ENCODE peak calls at places on chromosomes 2 and 18, in ten cellular contexts. D is uterus, M is PC-3, G is fibroblast of lung, X is transverse colon, S is upper lobe of left lung, L is epithelial cell of esophagus, H is stomach, C is cardiac fibroblast, E is heart right ventricle. Q is an unnamed sample.

GRCh38 chr2:115505331-115505730 is 1062.9 kb downstream of the DPP10 start:
- DNase-seq in D (no peak), M (no peak), G (peak), X (no peak), S (no peak), L (no peak), H (no peak), C (no peak), E (no peak), Q (no peak)

GRCh38 chr18:48848641-48849143 is 102.1 kb downstream of the SMAD7 start:
- DNase-seq in D (no peak), M (no peak), G (no peak), X (no peak), S (no peak), L (peak), H (no peak), C (peak), E (peak), Q (no peak)

GRCh38 chr18:27649621-27650020 is 464.5 kb upstream of the CHST9 start:
- DNase-seq in D (no peak), M (no peak), G (no peak), X (no peak), S (no peak), L (no peak), H (no peak), C (no peak), E (no peak), Q (no peak)

GRCh38 chr2:160387558-160388262 is 105.9 kb downstream of the RBMS1 start:
- DNase-seq in D (peak), M (peak), G (peak), X (peak), S (no peak), L (peak), H (peak), C (peak), E (peak), Q (peak)

GRCh38 chr2:192148620-192149321 is 46.0 kb downstream of the TMEFF2 start:
- DNase-seq in D (no peak), M (no peak), G (peak), X (no peak), S (no peak), L (no peak), H (no peak), C (peak), E (no peak), Q (no peak)

GRCh38 chr18:56083097-56083865 is 495.3 kb upstream of the TCF4 start:
- DNase-seq in D (peak), M (no peak), G (peak), X (no peak), S (no peak), L (peak), H (no peak), C (peak), E (peak), Q (no peak)

GRCh38 chr2:111166115-111166514 is 45.4 kb downstream of the BCL2L11 start:
- DNase-seq in D (no peak), M (no peak), G (no peak), X (no peak), S (peak), L (no peak), H (no peak), C (no peak), E (no peak), Q (no peak)

GRCh38 chr2:29309090-29310054 is 194.2 kb downstream of the CLIP4 start:
- DNase-seq in D (no peak), M (peak), G (peak), X (peak), S (no peak), L (peak), H (peak), C (peak), E (peak), Q (peak)

GRCh38 chr2:95062716-95063400 is 37.4 kb downstream of the MAL start:
- DNase-seq in D (no peak), M (peak), G (no peak), X (no peak), S (no peak), L (peak), H (no peak), C (no peak), E (no peak), Q (no peak)

GRCh38 chr2:128435576-128436497 is 117.2 kb upstream of the HS6ST1 start:
- DNase-seq in D (peak), M (no peak), G (no peak), X (no peak), S (no peak), L (no peak), H (peak), C (no peak), E (no peak), Q (no peak)

GRCh38 chr2:176283268-176283667 is 14.0 kb downstream of the MTX2 start:
- DNase-seq in D (no peak), M (no peak), G (no peak), X (no peak), S (no peak), L (peak), H (no peak), C (peak), E (no peak), Q (no peak)

GRCh38 chr2:128026422-128027277 is 1.2 kb downstream of the SAP130 start:
- DNase-seq in D (no peak), M (peak), G (peak), X (no peak), S (no peak), L (no peak), H (no peak), C (peak), E (no peak), Q (no peak)

GRCh38 chr18:6731197-6731596 is 1.7 kb downstream of the ARHGAP28 start:
- DNase-seq in D (no peak), M (peak), G (peak), X (no peak), S (no peak), L (peak), H (no peak), C (peak), E (no peak), Q (peak)

GRCh38 chr18:58805482-58806187 is 59.0 kb upstream of the ZNF532 start:
- DNase-seq in D (no peak), M (no peak), G (no peak), X (no peak), S (no peak), L (peak), H (no peak), C (no peak), E (no peak), Q (no peak)

GRCh38 chr18:26617151-26617554 is 68.8 kb upstream of the KCTD1 start:
- DNase-seq in D (no peak), M (peak), G (peak), X (no peak), S (no peak), L (peak), H (no peak), C (peak), E (no peak), Q (peak)

GRCh38 chr2:143939976-143940375 is 579.9 kb downstream of the ZEB2 start:
- DNase-seq in D (no peak), M (no peak), G (peak), X (no peak), S (no peak), L (no peak), H (no peak), C (peak), E (no peak), Q (no peak)

GRCh38 chr2:85945172-85945571 is 56.4 kb upstream of the ST3GAL5 start:
- DNase-seq in D (no peak), M (no peak), G (no peak), X (no peak), S (no peak), L (no peak), H (no peak), C (no peak), E (no peak), Q (no peak)

GRCh38 chr2:120803764-120804335 is 68.2 kb downstream of the GLI2 start:
- DNase-seq in D (no peak), M (peak), G (no peak), X (no peak), S (no peak), L (peak), H (no peak), C (peak), E (no peak), Q (no peak)

GRCh38 chr18:79599503-79599931 is 80.1 kb upstream of the CTDP1 start:
- DNase-seq in D (no peak), M (peak), G (peak), X (peak), S (peak), L (peak), H (no peak), C (peak), E (no peak), Q (no peak)

GRCh38 chr2:133389569-133389968 is 178.7 kb downstream of the NCKAP5 start:
- DNase-seq in D (no peak), M (no peak), G (no peak), X (no peak), S (no peak), L (peak), H (no peak), C (no peak), E (no peak), Q (no peak)

GRCh38 chr18:69400253-69400975 is at the start of gene DOK6:
- DNase-seq in D (peak), M (no peak), G (peak), X (no peak), S (peak), L (peak), H (no peak), C (peak), E (peak), Q (peak)

GRCh38 chr2:125330133-125330532 is 1305.0 kb downstream of the CNTNAP5 start:
- DNase-seq in D (no peak), M (no peak), G (no peak), X (no peak), S (no peak), L (no peak), H (no peak), C (no peak), E (no peak), Q (no peak)

GRCh38 chr2:239780236-239780997 is 244.7 kb downstream of the NDUFA10 start:
- DNase-seq in D (no peak), M (no peak), G (no peak), X (no peak), S (peak), L (no peak), H (no peak), C (no peak), E (no peak), Q (no peak)

GRCh38 chr2:165776013-165776412 is 18.0 kb downstream of the GALNT3 start:
- DNase-seq in D (no peak), M (peak), G (no peak), X (no peak), S (no peak), L (no peak), H (no peak), C (no peak), E (no peak), Q (no peak)

GRCh38 chr2:120912101-120912985 is 176.7 kb downstream of the GLI2 start:
- DNase-seq in D (peak), M (peak), G (peak), X (peak), S (no peak), L (no peak), H (peak), C (peak), E (peak), Q (peak)

GRCh38 chr2:11550901-11551568 is 17.2 kb downstream of the GREB1 start:
- DNase-seq in D (no peak), M (no peak), G (no peak), X (no peak), S (no peak), L (no peak), H (no peak), C (no peak), E (no peak), Q (no peak)

GRCh38 chr2:85769236-85769986 is 15.6 kb downstream of the ATOH8 start:
- DNase-seq in D (no peak), M (no peak), G (no peak), X (no peak), S (no peak), L (no peak), H (no peak), C (no peak), E (no peak), Q (no peak)

GRCh38 chr2:69693472-69694450 is 48.2 kb upstream of the ANXA4 start:
- DNase-seq in D (no peak), M (peak), G (no peak), X (peak), S (no peak), L (no peak), H (no peak), C (no peak), E (no peak), Q (no peak)

GRCh38 chr18:3498705-3499451 is 48.9 kb downstream of the TGIF1 start:
- DNase-seq in D (peak), M (no peak), G (peak), X (peak), S (peak), L (peak), H (peak), C (peak), E (no peak), Q (no peak)

GRCh38 chr18:7616661-7617060 is 49.5 kb downstream of the PTPRM start:
- DNase-seq in D (peak), M (no peak), G (no peak), X (peak), S (no peak), L (peak), H (no peak), C (no peak), E (peak), Q (no peak)

GRCh38 chr2:236718207-236718992 is 148.8 kb downstream of the ACKR3 start:
- DNase-seq in D (no peak), M (peak), G (no peak), X (no peak), S (no peak), L (peak), H (no peak), C (no peak), E (no peak), Q (no peak)

GRCh38 chr2:127093648-127094210 is 13.2 kb downstream of the BIN1 start:
- DNase-seq in D (no peak), M (no peak), G (no peak), X (no peak), S (no peak), L (no peak), H (no peak), C (no peak), E (no peak), Q (no peak)

GRCh38 chr2:171545086-171545485 is 22.8 kb downstream of the CYBRD1 start:
- DNase-seq in D (no peak), M (no peak), G (no peak), X (no peak), S (no peak), L (no peak), H (no peak), C (peak), E (no peak), Q (no peak)

GRCh38 chr2:171540437-171540836 is 18.2 kb downstream of the CYBRD1 start:
- DNase-seq in D (no peak), M (no peak), G (no peak), X (no peak), S (no peak), L (no peak), H (no peak), C (no peak), E (no peak), Q (no peak)

GRCh38 chr2:171547256-171547655 is 25.0 kb downstream of the CYBRD1 start:
- DNase-seq in D (no peak), M (no peak), G (no peak), X (no peak), S (no peak), L (no peak), H (no peak), C (no peak), E (no peak), Q (no peak)

GRCh38 chr2:171541202-171541884 is 19.1 kb downstream of the CYBRD1 start:
- DNase-seq in D (no peak), M (peak), G (no peak), X (no peak), S (no peak), L (peak), H (no peak), C (no peak), E (no peak), Q (no peak)
- TF ChIP-seq CTCF in D (peak), M (peak), G (peak), X (no peak), S (no peak), L (peak), H (no peak), C (peak), E (peak), Q (peak)

GRCh38 chr2:43138441-43138840 is 88.0 kb downstream of the ZFP36L2 start:
- DNase-seq in D (no peak), M (no peak), G (no peak), X (no peak), S (no peak), L (no peak), H (no peak), C (no peak), E (no peak), Q (no peak)

GRCh38 chr2:43135583-43135982 is 90.8 kb downstream of the ZFP36L2 start:
- DNase-seq in D (no peak), M (no peak), G (no peak), X (no peak), S (no peak), L (no peak), H (no peak), C (no peak), E (peak), Q (no peak)

GRCh38 chr2:43136862-43137261 is 89.5 kb downstream of the ZFP36L2 start:
- DNase-seq in D (no peak), M (no peak), G (no peak), X (no peak), S (no peak), L (no peak), H (no peak), C (no peak), E (no peak), Q (no peak)

GRCh38 chr2:43134571-43134889 is 91.9 kb downstream of the ZFP36L2 start:
- DNase-seq in D (no peak), M (no peak), G (no peak), X (no peak), S (peak), L (no peak), H (no peak), C (no peak), E (no peak), Q (no peak)

GRCh38 chr2:43136011-43136799 is 90.2 kb downstream of the ZFP36L2 start:
- DNase-seq in D (no peak), M (no peak), G (no peak), X (no peak), S (no peak), L (no peak), H (no peak), C (no peak), E (no peak), Q (no peak)
- H3K4me3 ChIP-seq in D (no peak), M (no peak), G (no peak), X (no peak), S (no peak), L (no peak), H (no peak), C (no peak), E (no peak), Q (no peak)

GRCh38 chr18:34866739-34867138 is 156.6 kb downstream of the DTNA start:
- DNase-seq in D (no peak), M (no peak), G (peak), X (no peak), S (no peak), L (no peak), H (no peak), C (peak), E (no peak), Q (no peak)
- TF ChIP-seq CTCF in D (peak), M (no peak), G (peak), X (peak), S (no peak), L (peak), H (peak), C (peak), E (peak), Q (peak)

DNA sequence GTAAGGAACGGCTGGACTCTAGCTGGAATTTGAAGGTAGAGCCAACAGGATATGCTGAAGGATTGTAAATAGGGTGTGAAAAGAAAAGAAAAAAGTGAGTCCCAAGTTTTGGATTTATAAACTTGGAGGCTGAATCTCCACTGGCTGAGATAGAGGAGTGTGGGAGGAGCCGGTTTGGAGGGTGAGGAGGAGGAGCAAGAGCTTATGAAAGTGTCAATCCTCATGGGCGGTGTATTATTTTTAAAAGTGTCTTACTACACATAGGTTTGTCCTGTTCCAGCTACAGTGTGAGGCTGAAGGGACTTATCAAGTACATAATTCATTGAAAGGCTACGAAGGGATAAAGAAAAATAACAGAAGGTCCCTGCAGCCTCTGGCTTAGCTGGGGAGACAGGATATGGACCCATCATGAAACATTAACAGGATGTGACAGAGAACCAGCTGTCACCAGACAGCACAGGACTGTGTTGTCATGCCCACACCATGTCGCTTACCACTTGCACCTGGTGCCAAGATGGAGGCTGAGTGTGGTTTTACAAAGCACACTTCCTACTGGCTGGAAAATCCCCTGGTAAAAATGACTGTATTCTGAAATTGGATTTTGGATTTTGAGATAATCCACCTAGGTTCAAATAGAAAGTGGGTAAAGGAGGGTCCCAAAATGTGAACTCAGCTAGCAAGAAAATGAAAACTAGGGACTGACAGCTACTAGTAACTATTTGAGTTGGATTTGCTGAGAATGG is 2.5 kb upstream of the MREG start:
- DNase-seq in D (no peak), M (no peak), G (no peak), X (peak), S (no peak), L (no peak), H (no peak), C (no peak), E (no peak), Q (no peak)
- H3K4me3 ChIP-seq in D (no peak), M (no peak), G (no peak), X (no peak), S (no peak), L (no peak), H (no peak), C (no peak), E (no peak), Q (no peak)

Q was measured in AG09309.